ENCODE peak calls at places on chromosomes 2 and 18, in six cellular contexts. R is left ventricle myocardium inferior, O is epithelial cell of proximal tubule, L is type B pancreatic cell, J is WERI-Rb-1, M is fibroblast of lung. G is an unnamed sample.

GRCh38 chr2:119174216-119174992 is 15.9 kb upstream of the C1QL2 start:
- DNase-seq in R (no peak), O (no peak), M (no peak), L (no peak), J (peak), G (no peak)

GRCh38 chr2:134405641-134406081 is 151.8 kb downstream of the MGAT5 start:
- DNase-seq in R (no peak), M (peak), O (no peak), J (no peak), L (no peak), G (no peak)

GRCh38 chr2:36965751-36966369 is 476 bp downstream of the STRN start:
- DNase-seq in M (no peak), J (peak), L (peak), O (no peak), R (peak), G (no peak)

GRCh38 chr18:34492652-34493051 is 217.4 kb upstream of the DTNA start:
- DNase-seq in O (no peak), M (peak), L (no peak), J (no peak), R (no peak), G (no peak)

GRCh38 chr2:68762112-68762511 is 27.5 kb downstream of the ARHGAP25 start:
- DNase-seq in R (no peak), L (no peak), O (no peak), M (no peak), J (no peak), G (no peak)

GRCh38 chr2:226803410-226803809 is 3.8 kb upstream of the IRS1 start:
- DNase-seq in J (no peak), M (no peak), L (no peak), O (no peak), R (no peak), G (no peak)

GRCh38 chr2:202639233-202639632 is 4.5 kb downstream of the FAM117B start:
- DNase-seq in O (no peak), M (no peak), J (no peak), L (no peak), R (no peak), G (no peak)

GRCh38 chr2:197286805-197287595 is 23.6 kb downstream of the ANKRD44 start:
- DNase-seq in O (peak), R (no peak), L (no peak), J (no peak), M (peak), G (no peak)

GRCh38 chr2:172438741-172439508 is 11.5 kb downstream of the ITGA6 start:
- DNase-seq in L (no peak), R (no peak), J (no peak), O (no peak), M (peak), G (no peak)

GRCh38 chr18:78768655-78769501 is 210.7 kb upstream of the SALL3 start:
- DNase-seq in R (no peak), O (no peak), J (no peak), M (no peak), L (no peak), G (peak)

GRCh38 chr18:78769502-78770113 is 210.0 kb upstream of the SALL3 start:
- DNase-seq in J (no peak), L (no peak), M (no peak), R (no peak), O (no peak), G (peak)

GRCh38 chr18:78771496-78772368 is 207.9 kb upstream of the SALL3 start:
- DNase-seq in O (no peak), R (no peak), J (no peak), L (no peak), M (no peak), G (peak)

GRCh38 chr18:78772369-78773302 is 207.0 kb upstream of the SALL3 start:
- DNase-seq in J (no peak), R (no peak), M (no peak), O (no peak), L (no peak), G (peak)

DNA sequence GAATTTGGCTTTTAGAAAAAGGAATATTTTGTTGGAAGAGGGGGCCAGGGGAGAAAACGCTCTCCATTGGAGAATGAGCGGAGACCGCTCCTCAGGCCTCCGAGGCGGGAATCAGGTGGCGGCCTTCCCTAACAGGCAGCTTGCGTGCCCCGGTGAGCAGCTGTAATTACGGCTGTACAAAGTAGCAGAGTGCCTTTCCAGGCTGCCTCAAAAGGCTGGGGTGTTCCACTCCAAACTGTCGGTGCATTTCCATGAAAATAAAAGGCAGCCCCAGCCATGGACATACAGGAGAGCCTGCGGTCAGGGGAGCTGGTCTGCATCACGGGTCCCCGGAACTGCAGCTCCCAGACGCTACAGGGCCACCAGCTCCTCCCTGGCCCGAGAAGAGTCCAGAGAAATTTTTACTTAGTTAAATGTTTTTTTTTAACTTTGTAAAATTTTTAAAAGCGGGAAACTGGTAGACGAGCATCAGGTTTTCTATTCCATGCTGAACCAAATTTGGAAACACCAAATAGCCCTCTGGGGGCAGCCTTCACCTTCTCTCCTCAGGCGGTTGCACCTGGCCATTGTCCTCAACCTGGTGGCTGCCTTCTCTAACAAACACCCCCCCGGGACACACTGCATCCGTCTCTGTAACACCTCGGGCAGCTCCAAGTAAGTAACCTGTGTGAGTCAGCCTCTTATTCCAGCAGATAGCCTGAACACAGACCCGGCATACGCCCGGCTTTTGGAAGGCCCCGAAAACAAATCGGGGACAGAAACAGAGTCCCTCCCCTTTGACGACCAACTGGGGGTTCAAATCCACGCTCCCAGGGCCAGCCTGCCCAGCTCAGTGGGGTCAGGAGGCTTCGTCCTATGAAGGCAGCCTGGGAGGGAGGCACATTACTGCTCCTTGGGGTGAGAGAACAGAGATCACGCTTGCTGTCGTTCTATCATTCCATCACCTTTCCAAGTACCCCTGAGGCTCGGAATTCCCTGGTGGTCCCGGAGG is 209.2 kb upstream of the SALL3 start:
- DNase-seq in J (no peak), M (no peak), L (no peak), R (no peak), O (no peak), G (peak)
- TF ChIP-seq CTCF in J (no peak), M (no peak), L (no peak), R (no peak), O (no peak), G (no peak)

GRCh38 chr2:45910473-45911060 is 259.1 kb downstream of the PRKCE start:
- DNase-seq in R (no peak), M (no peak), O (no peak), J (no peak), L (no peak), G (no peak)
- TF ChIP-seq CTCF in R (no peak), M (no peak), O (no peak), J (no peak), L (no peak), G (no peak)

DNA sequence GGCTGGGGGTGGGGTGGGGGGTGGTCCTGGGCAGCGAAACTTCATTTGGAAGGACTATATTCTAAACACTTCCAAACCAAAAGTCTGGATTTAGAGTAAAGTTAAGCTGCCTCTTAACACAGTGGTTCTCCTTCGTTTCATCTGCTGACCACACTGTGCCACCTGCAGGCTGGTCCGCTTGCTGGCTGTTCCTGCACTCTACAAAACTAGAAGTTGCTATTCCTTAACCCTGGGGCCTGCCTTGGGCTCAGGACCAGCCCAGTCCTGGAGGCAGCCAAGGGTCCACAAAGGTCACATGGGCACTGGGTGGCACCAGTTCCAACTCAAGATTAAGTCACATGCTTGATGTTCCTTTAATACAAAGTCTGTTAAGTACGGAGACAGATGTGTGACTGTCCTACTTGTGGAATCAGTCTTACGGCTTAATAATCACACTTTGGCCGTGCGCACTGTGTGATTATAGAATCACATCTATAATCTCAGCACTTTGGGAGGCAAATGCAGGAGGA is 195.4 kb downstream of the FAM210A start:
- DNase-seq in O (no peak), L (no peak), M (peak), J (peak), R (peak), G (peak)
- TF ChIP-seq CTCF in O (peak), L (peak), M (peak), J (peak), R (peak), G (peak)

DNA sequence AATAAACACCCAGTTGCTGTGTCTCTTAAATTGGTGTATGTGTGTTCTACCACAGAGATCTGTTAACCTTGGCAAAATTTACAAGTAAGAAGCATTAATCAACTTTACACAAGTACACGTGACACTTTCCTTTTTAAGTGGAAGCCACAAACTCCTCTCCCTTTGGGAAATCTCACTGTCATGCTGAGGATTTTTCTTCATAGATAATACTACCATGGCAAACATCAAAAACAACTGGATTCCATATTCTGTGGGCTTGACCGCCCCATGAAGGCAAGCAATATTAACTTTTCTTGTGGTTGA is 79.7 kb downstream of the SLC8A1 start:
- DNase-seq in R (no peak), L (no peak), J (no peak), O (no peak), M (peak), G (no peak)
- TF ChIP-seq CTCF in R (no peak), L (no peak), J (no peak), O (no peak), M (no peak), G (no peak)

GRCh38 chr2:223970343-223971128 is 13.3 kb downstream of the MRPL44 start:
- DNase-seq in J (peak), M (peak), R (no peak), L (no peak), O (no peak), G (no peak)
- TF ChIP-seq CTCF in J (peak), M (peak), R (peak), L (peak), O (peak), G (peak)

G was measured in osteocyte.